ENCODE peak calls at places on chromosomes 12 and 14, in eight cellular contexts. L is upper lobe of right lung, W is tibial nerve, R is astrocyte, J is RWPE1, U is IMR-90, N is GM23338, Y is neuronal stem cell. S is an unnamed sample.

GRCh38 chr12:112179936-112180335 is 54.6 kb downstream of the TRAFD1 start:
- DNase-seq in L (no peak), W (no peak), R (no peak), J (no peak), U (no peak), N (no peak), Y (no peak), S (no peak)

GRCh38 chr12:58633479-58633878 is 286.8 kb downstream of the LRIG3 start:
- DNase-seq in L (no peak), W (no peak), R (peak; percentile 80), J (no peak), U (peak; percentile 60), N (no peak), Y (no peak), S (no peak)

GRCh38 chr12:66329941-66330340 is 27.6 kb downstream of the HELB start:
- DNase-seq in L (no peak), W (no peak), R (peak; percentile 74), J (peak; percentile 53), U (peak; percentile 28), N (no peak), Y (no peak), S (no peak)

GRCh38 chr14:32307881-32308582 is 21.1 kb upstream of the AKAP6 start:
- DNase-seq in L (no peak), W (no peak), R (no peak), J (no peak), U (no peak), N (no peak), Y (no peak), S (peak; percentile 74)

GRCh38 chr14:76282581-76282980 is 93.4 kb upstream of the ESRRB start:
- DNase-seq in L (no peak), W (no peak), R (no peak), J (no peak), U (no peak), N (no peak), Y (no peak), S (no peak)

GRCh38 chr12:111446044-111446581 is 40.4 kb downstream of the SH2B3 start:
- DNase-seq in L (no peak), W (no peak), R (no peak), J (no peak), U (peak; percentile 62), N (peak; percentile 63), Y (no peak), S (peak; percentile 37)

GRCh38 chr14:68685419-68686211 is 107.3 kb downstream of the ZFP36L1 start:
- DNase-seq in L (peak; percentile 61), W (no peak), R (peak; percentile 92), J (peak; percentile 88), U (peak; percentile 84), N (no peak), Y (no peak), S (peak; percentile 65)

GRCh38 chr14:95174184-95174804 is 17.0 kb upstream of the DICER1 start:
- DNase-seq in L (no peak), W (no peak), R (no peak), J (no peak), U (peak; percentile 15), N (no peak), Y (no peak), S (no peak)

GRCh38 chr14:61227893-61228591 is 53.1 kb downstream of the TMEM30B start:
- DNase-seq in L (no peak), W (no peak), R (no peak), J (no peak), U (no peak), N (no peak), Y (no peak), S (no peak)

GRCh38 chr12:109387425-109388166 is 39.9 kb downstream of the MYO1H start:
- DNase-seq in L (no peak), W (no peak), R (no peak), J (no peak), U (peak; percentile 13), N (peak; percentile 79), Y (no peak), S (peak; percentile 30)

GRCh38 chr12:13033266-13033875 is 10.8 kb upstream of the FAM234B start:
- DNase-seq in L (no peak), W (no peak), R (no peak), J (no peak), U (peak; percentile 28), N (no peak), Y (no peak), S (no peak)

GRCh38 chr12:11765817-11766794 is 116.6 kb downstream of the ETV6 start:
- DNase-seq in L (no peak), W (no peak), R (peak; percentile 93), J (no peak), U (peak; percentile 70), N (no peak), Y (no peak), S (no peak)

GRCh38 chr12:27592548-27592947 is 68.5 kb downstream of the PPFIBP1 start:
- DNase-seq in L (no peak), W (no peak), R (peak; percentile 87), J (peak; percentile 73), U (peak; percentile 76), N (no peak), Y (no peak), S (no peak)

GRCh38 chr14:68977741-68978549 is 1.2 kb downstream of the ACTN1 start:
- DNase-seq in L (peak; percentile 83), W (peak; percentile 39), R (peak; percentile 92), J (peak; percentile 92), U (peak; percentile 95), N (peak; percentile 80), Y (peak; percentile 24), S (no peak)

GRCh38 chr12:104896710-104897109 is 61.4 kb downstream of the SLC41A2 start:
- DNase-seq in L (no peak), W (no peak), R (no peak), J (no peak), U (no peak), N (no peak), Y (no peak), S (no peak)
- H3K27ac ChIP-seq in L (no peak overlapping the region), W (no peak overlapping the region), R (no peak overlapping the region), J (no peak overlapping the region), U (no peak overlapping the region), N (no peak overlapping the region), Y (no peak overlapping the region), S (no peak overlapping the region)

GRCh38 chr14:101814869-101815268 is 53.4 kb downstream of the PPP2R5C start:
- DNase-seq in L (no peak), W (no peak), R (no peak), J (no peak), U (no peak), N (no peak), Y (no peak), S (no peak)

GRCh38 chr14:101813171-101813759 is 51.8 kb downstream of the PPP2R5C start:
- DNase-seq in L (no peak), W (no peak), R (no peak), J (no peak), U (no peak), N (no peak), Y (no peak), S (no peak)

GRCh38 chr14:101817511-101818001 is 56.0 kb downstream of the PPP2R5C start:
- DNase-seq in L (no peak), W (no peak), R (no peak), J (no peak), U (no peak), N (no peak), Y (no peak), S (no peak)

GRCh38 chr14:101813833-101814232 is 52.3 kb downstream of the PPP2R5C start:
- DNase-seq in L (no peak), W (no peak), R (no peak), J (no peak), U (no peak), N (no peak), Y (no peak), S (no peak)

GRCh38 chr14:101815994-101816393 is 54.5 kb downstream of the PPP2R5C start:
- DNase-seq in L (no peak), W (no peak), R (no peak), J (no peak), U (no peak), N (no peak), Y (no peak), S (no peak)
- H3K27ac ChIP-seq in L (peak overlapping the region; percentile 24), W (no peak overlapping the region), R (no peak overlapping the region), J (no peak overlapping the region), U (no peak overlapping the region), N (no peak overlapping the region), Y (no peak overlapping the region), S (no peak overlapping the region)

DNA sequence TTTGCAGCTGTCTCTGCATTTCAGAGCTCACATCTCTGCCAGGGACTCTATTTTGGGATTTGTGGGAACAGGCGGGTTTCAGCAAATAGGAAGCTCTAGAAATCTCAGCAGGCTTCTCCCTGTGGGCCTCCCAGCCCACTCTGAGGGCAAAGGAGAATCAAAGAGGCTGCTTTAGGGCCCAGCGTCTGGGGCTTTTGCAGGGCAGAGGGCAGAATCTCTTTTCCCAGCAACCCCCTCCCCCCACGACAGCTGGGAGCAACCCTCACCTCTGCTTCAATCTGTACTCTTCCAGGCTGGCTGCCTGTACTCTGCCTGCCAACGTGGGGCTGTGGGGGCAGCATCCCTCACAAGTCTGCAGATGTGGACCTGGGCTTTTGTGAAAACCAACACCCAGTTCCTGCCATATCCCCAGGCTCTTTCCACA is 529.6 kb upstream of the TBX3 start:
- DNase-seq in L (no peak), W (no peak), R (no peak), J (no peak), U (no peak), N (peak; percentile 41), Y (no peak), S (no peak)
- H3K27ac ChIP-seq in L (no peak overlapping the region), W (no peak overlapping the region), R (no peak overlapping the region), J (no peak overlapping the region), U (no peak overlapping the region), N (no peak overlapping the region), Y (no peak overlapping the region), S (no peak overlapping the region)

GRCh38 chr12:130715150-130715995 is 726 bp downstream of the RIMBP2 start:
- DNase-seq in L (no peak), W (no peak), R (no peak), J (no peak), U (no peak), N (peak; percentile 26), Y (no peak), S (no peak)

GRCh38 chr12:130714091-130714590 is 2.0 kb downstream of the RIMBP2 start:
- DNase-seq in L (no peak), W (no peak), R (no peak), J (no peak), U (no peak), N (peak; percentile 22), Y (no peak), S (no peak)

GRCh38 chr12:130713581-130713991 is 2.5 kb downstream of the RIMBP2 start:
- DNase-seq in L (no peak), W (no peak), R (no peak), J (no peak), U (no peak), N (no peak), Y (no peak), S (no peak)

GRCh38 chr12:130715996-130716917 is at the start of gene RIMBP2:
- DNase-seq in L (no peak), W (no peak), R (peak; percentile 34), J (peak; percentile 15), U (peak; percentile 1), N (peak; percentile 75), Y (peak; percentile 68), S (no peak)

DNA sequence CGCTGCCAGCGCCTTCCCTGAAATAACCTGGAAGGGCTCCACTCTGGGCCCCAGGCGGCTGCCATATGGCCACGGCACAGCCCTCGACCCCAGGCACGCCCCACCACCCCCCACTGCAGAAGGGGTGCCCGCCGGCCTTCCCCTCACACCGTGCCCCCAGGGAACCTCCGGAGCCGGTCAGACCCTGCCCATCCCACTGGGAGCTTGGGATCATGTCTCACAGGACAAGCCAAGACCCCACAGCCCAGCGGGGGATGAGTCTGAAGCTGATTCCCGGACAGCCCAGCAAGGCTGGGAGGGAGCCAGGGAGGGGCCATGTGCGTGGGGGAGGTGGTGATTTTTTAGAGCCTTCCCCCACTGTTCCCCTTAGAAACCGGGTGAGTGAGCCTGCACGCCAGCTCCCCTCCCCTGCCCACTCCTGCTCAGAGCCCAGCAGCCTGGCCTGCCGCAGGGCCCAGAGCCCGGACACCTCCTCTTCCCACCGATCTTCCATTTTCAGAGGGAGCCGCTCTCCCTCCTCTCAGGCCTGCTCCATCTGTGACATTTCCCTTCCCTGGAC is 1.4 kb downstream of the RIMBP2 start:
- DNase-seq in L (no peak), W (no peak), R (no peak), J (no peak), U (no peak), N (no peak), Y (no peak), S (no peak)
- H3K27ac ChIP-seq in L (no peak overlapping the region), W (peak overlapping the region; percentile 44), R (no peak overlapping the region), J (no peak overlapping the region), U (no peak overlapping the region), N (no peak overlapping the region), Y (no peak overlapping the region), S (no peak overlapping the region)